ENCODE peak calls at places on chromosome X, in four cellular contexts. J, T, F and R are unnamed samples. For H3K9me3, the result is how much of the 10 kb centered on the place peaks cover.

GRCh38 chrX:71227370-71228062 is 4.5 kb downstream of the GJB1 start:
- DNase-seq in J (no peak), T (no peak), F (no peak), R (no peak)

GRCh38 chrX:31021537-31021936 is 50.3 kb downstream of the FTHL17 start:
- DNase-seq in J (no peak), T (no peak), F (no peak), R (no peak)

GRCh38 chrX:84453351-84454246 is 48.7 kb downstream of the HDX start:
- DNase-seq in J (no peak), T (no peak), F (no peak), R (no peak)

GRCh38 chrX:30816079-30816478 is 73.0 kb downstream of the TAB3 start:
- DNase-seq in J (no peak), T (no peak), F (no peak), R (no peak)

GRCh38 chrX:129695535-129695934 is 40.8 kb upstream of the APLN start:
- DNase-seq in J (no peak), T (no peak), F (no peak), R (no peak)

GRCh38 chrX:154368630-154369452 is 5.6 kb downstream of the FLNA start:
- DNase-seq in J (peak), T (peak), F (peak), R (peak)

GRCh38 chrX:13868481-13869040 is 51.7 kb upstream of the GPM6B start:
- DNase-seq in J (no peak), T (no peak), F (no peak), R (no peak)

GRCh38 chrX:66074920-66075879 is 35.3 kb upstream of the VSIG4 start:
- DNase-seq in J (no peak), T (peak), F (no peak), R (no peak)

GRCh38 chrX:68989865-68990606 is 161.2 kb downstream of the EFNB1 start:
- DNase-seq in J (peak), T (no peak), F (peak), R (no peak)

GRCh38 chrX:13511557-13512330 is 57.7 kb upstream of the EGFL6 start:
- DNase-seq in J (no peak), T (no peak), F (no peak), R (no peak)

GRCh38 chrX:31126205-31126604 is 54.4 kb upstream of the FTHL17 start:
- DNase-seq in J (no peak), T (no peak), F (no peak), R (no peak)

GRCh38 chrX:148871422-148872152 is 371.2 kb downstream of the AFF2 start:
- DNase-seq in J (no peak), T (no peak), F (no peak), R (no peak)

GRCh38 chrX:124328765-124329164 is 3.7 kb upstream of the TEX13D start:
- DNase-seq in J (no peak), T (no peak), F (no peak), R (no peak)

GRCh38 chrX:150038977-150039599 is 100.8 kb upstream of the EOLA2 start:
- DNase-seq in J (no peak), T (no peak), F (no peak), R (no peak)

GRCh38 chrX:74422576-74423288 is 1.4 kb downstream of the SLC16A2 start:
- DNase-seq in J (peak), T (no peak), F (peak), R (no peak)

GRCh38 chrX:76184276-76184675 is 11.4 kb downstream of the PBDC1 start:
- DNase-seq in J (no peak), T (no peak), F (no peak), R (no peak)

GRCh38 chrX:106952988-106953387 is 32.8 kb downstream of the CLDN2 start:
- DNase-seq in J (no peak), T (no peak), F (no peak), R (no peak)

GRCh38 chrX:42746606-42747005 is 31.4 kb downstream of the PPP1R2C start:
- DNase-seq in J (peak), T (no peak), F (no peak), R (no peak)

GRCh38 chrX:43239356-43239755 is 416.7 kb upstream of the MAOA start:
- DNase-seq in J (no peak), T (no peak), F (no peak), R (no peak)

GRCh38 chrX:127877358-127877757 is 174.8 kb downstream of the ACTRT1 start:
- DNase-seq in J (no peak), T (no peak), F (no peak), R (no peak)
- H3K9me3 ChIP-seq in J (under half), T (under half), F (under half), R (under half)

GRCh38 chrX:47420967-47421366 is 50.6 kb downstream of the ZNF157 start:
- DNase-seq in J (no peak), T (no peak), F (no peak), R (no peak)

GRCh38 chrX:47422444-47422843 is 52.1 kb downstream of the ZNF157 start:
- DNase-seq in J (no peak), T (no peak), F (no peak), R (no peak)

DNA sequence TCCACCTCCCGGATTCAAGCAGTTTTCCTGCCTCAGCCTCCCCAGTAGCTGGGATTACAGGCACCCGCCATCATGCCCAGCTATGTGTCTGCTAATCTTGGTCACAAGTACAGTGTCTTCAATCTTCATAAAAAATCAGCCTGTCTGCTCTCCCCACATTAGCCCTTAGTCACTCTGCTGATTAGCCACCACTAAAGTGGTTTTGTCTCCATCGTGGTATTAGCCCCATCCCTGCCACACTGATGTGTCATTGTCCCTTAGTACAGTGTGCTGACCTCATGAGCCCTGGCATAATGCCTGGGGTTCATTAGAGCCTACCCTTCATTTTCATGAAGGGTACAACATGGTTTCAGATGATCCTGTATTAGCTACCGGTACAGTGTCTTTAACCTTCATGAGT is 49.9 kb downstream of the ZNF157 start:
- DNase-seq in J (no peak), T (no peak), F (no peak), R (no peak)
- H3K9me3 ChIP-seq in J (under half), T (under half), F (under half), R (under half)

GRCh38 chrX:19647731-19648588 is 132.7 kb upstream of the MAP3K15 start:
- DNase-seq in J (no peak), T (no peak), F (no peak), R (no peak)
- H3K9me3 ChIP-seq in J (under half), T (under half), F (under half), R (under half)

GRCh38 chrX:102018208-102018607 is 86.4 kb upstream of the ZMAT1 start:
- DNase-seq in J (no peak), T (no peak), F (no peak), R (no peak)
- H3K9me3 ChIP-seq in J (under half), T (under half), F (under half), R (under half)

GRCh38 chrX:143027262-143027661 is 1.5 kb downstream of the SPANXN4 start:
- DNase-seq in J (no peak), T (no peak), F (no peak), R (no peak)
- H3K9me3 ChIP-seq in J (under half), T (under half), F (under half), R (under half)